ENCODE peak calls at places on chromosomes 12 and 14, in four cellular contexts. O is NCI-H1092, X is NCI-H146, B is anterior cingulate cortex. U is an unnamed sample.

GRCh38 chr12:46264057-46264456 is 4.8 kb downstream of the SLC38A1 start:
- DNase-seq in X (no peak), O (no peak), B (no peak), U (peak; percentile 56)

GRCh38 chr14:70441641-70442040 is 10.3 kb upstream of the ADAM21 start:
- DNase-seq in O (no peak), B (no peak), X (no peak), U (no peak)

GRCh38 chr14:93977790-93978581 is 1.6 kb upstream of the ASB2 start:
- DNase-seq in O (no peak), X (no peak), B (no peak), U (no peak)

GRCh38 chr12:57632898-57633825 is at the start of gene B4GALNT1:
- DNase-seq in O (peak; percentile 41), X (peak; percentile 87), B (peak; percentile 33), U (peak; percentile 49)

GRCh38 chr12:92977326-92977725 is 48.2 kb upstream of the EEA1 start:
- DNase-seq in B (no peak), O (no peak), X (no peak), U (no peak)

GRCh38 chr12:77696183-77696582 is 134.5 kb upstream of the NAV3 start:
- DNase-seq in B (no peak), O (no peak), X (no peak), U (no peak)

GRCh38 chr14:63178912-63179311 is 25.3 kb upstream of the RHOJ start:
- DNase-seq in O (no peak), B (no peak), X (no peak), U (no peak)

GRCh38 chr12:116370004-116370404 is 92.5 kb upstream of the MED13L start:
- DNase-seq in X (no peak), O (no peak), B (no peak), U (no peak)

GRCh38 chr12:109291531-109292341 is 17.3 kb downstream of the FOXN4 start:
- DNase-seq in B (peak; percentile 69), O (peak; percentile 93), X (peak; percentile 97), U (peak; percentile 97)

GRCh38 chr12:21852251-21852650 is 77.7 kb upstream of the KCNJ8 start:
- DNase-seq in B (no peak), X (no peak), O (no peak), U (no peak)

GRCh38 chr14:30621354-30621953 is 665 bp upstream of the SCFD1 start:
- DNase-seq in O (no peak), B (no peak), X (no peak), U (no peak)

U was measured in NCI-H524.